ENCODE peak calls at places on chromosomes 13 and 19, in nine cellular contexts. One of them, this sample, is unnamed.

GRCh38 chr13:41622545-41623429 is 165.4 kb downstream of the RGCC start:
- DNase-seq in OCI-LY7: peak
- DNase-seq in progenitor cell of endocrine pancreas: no peak
- DNase-seq in GM23338: no peak
- DNase-seq in psoas muscle: no peak
- DNase-seq in neural crest cell: no peak
- DNase-seq in mesothelial cell of epicardium: no peak
- DNase-seq in H1: no peak
- DNase-seq in osteocyte: no peak
- DNase-seq in this sample: no peak

GRCh38 chr13:110356362-110356761 is 49.3 kb downstream of the COL4A2 start:
- DNase-seq in OCI-LY7: no peak
- DNase-seq in progenitor cell of endocrine pancreas: no peak
- DNase-seq in GM23338: no peak
- DNase-seq in psoas muscle: no peak
- DNase-seq in neural crest cell: no peak
- DNase-seq in mesothelial cell of epicardium: no peak
- DNase-seq in H1: no peak
- DNase-seq in osteocyte: no peak
- DNase-seq in this sample: no peak

GRCh38 chr19:50427997-50428425 is 4.7 kb upstream of the MYBPC2 start:
- DNase-seq in OCI-LY7: peak
- DNase-seq in progenitor cell of endocrine pancreas: peak
- DNase-seq in GM23338: peak
- DNase-seq in psoas muscle: peak
- DNase-seq in neural crest cell: no peak
- DNase-seq in mesothelial cell of epicardium: peak
- DNase-seq in H1: peak
- DNase-seq in osteocyte: no peak
- DNase-seq in this sample: peak

GRCh38 chr19:2770055-2771013 is 12.7 kb downstream of the SGTA start:
- DNase-seq in OCI-LY7: no peak
- DNase-seq in progenitor cell of endocrine pancreas: no peak
- DNase-seq in GM23338: no peak
- DNase-seq in psoas muscle: peak
- DNase-seq in neural crest cell: no peak
- DNase-seq in mesothelial cell of epicardium: no peak
- DNase-seq in H1: no peak
- DNase-seq in osteocyte: no peak
- DNase-seq in this sample: no peak

GRCh38 chr13:48507024-48507423 is 25.9 kb downstream of the RCBTB2 start:
- DNase-seq in OCI-LY7: no peak
- DNase-seq in progenitor cell of endocrine pancreas: no peak
- DNase-seq in GM23338: no peak
- DNase-seq in psoas muscle: no peak
- DNase-seq in neural crest cell: no peak
- DNase-seq in mesothelial cell of epicardium: no peak
- DNase-seq in H1: no peak
- DNase-seq in osteocyte: no peak
- DNase-seq in this sample: no peak

GRCh38 chr13:89862691-89863036 is 1484.8 kb upstream of the MIR17HG start:
- DNase-seq in OCI-LY7: no peak
- DNase-seq in progenitor cell of endocrine pancreas: no peak
- DNase-seq in GM23338: no peak
- DNase-seq in psoas muscle: no peak
- DNase-seq in neural crest cell: no peak
- DNase-seq in mesothelial cell of epicardium: no peak
- DNase-seq in H1: no peak
- DNase-seq in osteocyte: no peak
- DNase-seq in this sample: no peak

GRCh38 chr19:49549045-49549444 is 21.2 kb downstream of the RCN3 start:
- DNase-seq in OCI-LY7: no peak
- DNase-seq in progenitor cell of endocrine pancreas: no peak
- DNase-seq in GM23338: no peak
- DNase-seq in psoas muscle: no peak
- DNase-seq in neural crest cell: no peak
- DNase-seq in mesothelial cell of epicardium: no peak
- DNase-seq in H1: no peak
- DNase-seq in osteocyte: no peak
- DNase-seq in this sample: no peak

GRCh38 chr19:52366414-52366824 is 3.3 kb upstream of the ZNF880 start:
- DNase-seq in OCI-LY7: no peak
- DNase-seq in progenitor cell of endocrine pancreas: no peak
- DNase-seq in GM23338: no peak
- DNase-seq in psoas muscle: no peak
- DNase-seq in neural crest cell: no peak
- DNase-seq in mesothelial cell of epicardium: no peak
- DNase-seq in H1: no peak
- DNase-seq in osteocyte: no peak
- DNase-seq in this sample: no peak

GRCh38 chr13:31468114-31468902 is 268.5 kb downstream of the B3GLCT start:
- DNase-seq in OCI-LY7: no peak
- DNase-seq in progenitor cell of endocrine pancreas: no peak
- DNase-seq in GM23338: peak
- DNase-seq in psoas muscle: no peak
- DNase-seq in neural crest cell: no peak
- DNase-seq in mesothelial cell of epicardium: no peak
- DNase-seq in H1: peak
- DNase-seq in osteocyte: no peak
- DNase-seq in this sample: no peak

GRCh38 chr13:113351514-113352026 is 12.4 kb downstream of the GRTP1 start:
- DNase-seq in OCI-LY7: no peak
- DNase-seq in progenitor cell of endocrine pancreas: no peak
- DNase-seq in GM23338: no peak
- DNase-seq in psoas muscle: no peak
- DNase-seq in neural crest cell: no peak
- DNase-seq in mesothelial cell of epicardium: no peak
- DNase-seq in H1: no peak
- DNase-seq in osteocyte: no peak
- DNase-seq in this sample: no peak

GRCh38 chr19:33273881-33274662 is 28.3 kb downstream of the CEBPA start:
- DNase-seq in OCI-LY7: no peak
- DNase-seq in progenitor cell of endocrine pancreas: no peak
- DNase-seq in GM23338: no peak
- DNase-seq in psoas muscle: peak
- DNase-seq in neural crest cell: no peak
- DNase-seq in mesothelial cell of epicardium: no peak
- DNase-seq in H1: no peak
- DNase-seq in osteocyte: no peak
- DNase-seq in this sample: no peak

GRCh38 chr19:33377586-33378475 is 4.3 kb downstream of the CEBPG start:
- DNase-seq in OCI-LY7: no peak
- DNase-seq in progenitor cell of endocrine pancreas: no peak
- DNase-seq in GM23338: no peak
- DNase-seq in psoas muscle: no peak
- DNase-seq in neural crest cell: no peak
- DNase-seq in mesothelial cell of epicardium: no peak
- DNase-seq in H1: no peak
- DNase-seq in osteocyte: no peak
- DNase-seq in this sample: no peak

GRCh38 chr19:15251749-15252397 is 19.6 kb upstream of the EPHX3 start:
- DNase-seq in OCI-LY7: no peak
- DNase-seq in progenitor cell of endocrine pancreas: peak
- DNase-seq in GM23338: peak
- DNase-seq in psoas muscle: peak
- DNase-seq in neural crest cell: peak
- DNase-seq in mesothelial cell of epicardium: peak
- DNase-seq in H1: peak
- DNase-seq in osteocyte: peak
- DNase-seq in this sample: no peak

GRCh38 chr19:15253076-15253475 is 20.8 kb upstream of the EPHX3 start:
- DNase-seq in OCI-LY7: no peak
- DNase-seq in progenitor cell of endocrine pancreas: no peak
- DNase-seq in GM23338: no peak
- DNase-seq in psoas muscle: no peak
- DNase-seq in neural crest cell: no peak
- DNase-seq in mesothelial cell of epicardium: no peak
- DNase-seq in H1: no peak
- DNase-seq in osteocyte: no peak
- DNase-seq in this sample: no peak

GRCh38 chr19:15253513-15253912 is 21.3 kb upstream of the EPHX3 start:
- DNase-seq in OCI-LY7: no peak
- DNase-seq in progenitor cell of endocrine pancreas: no peak
- DNase-seq in GM23338: no peak
- DNase-seq in psoas muscle: no peak
- DNase-seq in neural crest cell: no peak
- DNase-seq in mesothelial cell of epicardium: no peak
- DNase-seq in H1: no peak
- DNase-seq in osteocyte: no peak
- DNase-seq in this sample: no peak

GRCh38 chr19:15251010-15251748 is 18.9 kb upstream of the EPHX3 start:
- DNase-seq in OCI-LY7: no peak
- DNase-seq in progenitor cell of endocrine pancreas: no peak
- DNase-seq in GM23338: no peak
- DNase-seq in psoas muscle: peak
- DNase-seq in neural crest cell: no peak
- DNase-seq in mesothelial cell of epicardium: no peak
- DNase-seq in H1: no peak
- DNase-seq in osteocyte: no peak
- DNase-seq in this sample: no peak

DNA sequence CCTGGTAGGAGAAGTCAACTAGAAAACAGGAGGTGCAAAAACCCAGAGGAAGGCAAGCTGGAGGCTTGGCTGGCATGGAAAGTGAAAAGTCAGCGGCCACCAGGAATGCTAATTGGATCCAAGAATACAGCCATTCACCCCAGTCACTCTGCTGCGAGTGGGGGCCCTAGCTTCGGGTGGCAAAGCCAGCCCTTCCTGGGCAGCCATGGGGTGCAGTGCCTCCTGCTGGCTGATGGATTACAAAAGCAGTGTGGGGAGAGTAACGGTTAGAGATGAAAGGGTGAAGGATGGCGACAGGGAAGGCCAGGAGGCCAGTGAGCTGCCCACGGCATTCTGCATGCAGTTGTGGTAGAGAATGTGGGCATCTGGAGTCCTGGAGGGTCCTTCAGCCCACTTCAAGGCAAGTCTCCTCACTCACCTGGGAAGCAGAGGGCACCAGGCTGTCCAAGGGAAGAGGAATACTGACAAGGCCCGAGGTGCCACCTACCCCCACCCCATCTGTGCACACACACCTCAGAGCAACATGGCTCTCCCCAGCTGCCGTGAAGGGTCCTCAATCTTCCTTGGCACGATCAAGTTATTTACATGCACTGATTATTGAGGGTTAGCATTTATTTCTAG is 20.3 kb upstream of the EPHX3 start:
- DNase-seq in OCI-LY7: no peak
- DNase-seq in progenitor cell of endocrine pancreas: no peak
- DNase-seq in GM23338: peak
- DNase-seq in psoas muscle: no peak
- DNase-seq in neural crest cell: peak
- DNase-seq in mesothelial cell of epicardium: no peak
- DNase-seq in H1: peak
- DNase-seq in osteocyte: no peak
- DNase-seq in this sample: no peak
- TF ChIP-seq CTCF in OCI-LY7: peak
- TF ChIP-seq CTCF in progenitor cell of endocrine pancreas: peak
- TF ChIP-seq CTCF in GM23338: peak
- TF ChIP-seq CTCF in psoas muscle: peak
- TF ChIP-seq CTCF in neural crest cell: peak
- TF ChIP-seq CTCF in mesothelial cell of epicardium: peak
- TF ChIP-seq CTCF in H1: peak
- TF ChIP-seq CTCF in osteocyte: peak
- TF ChIP-seq CTCF in this sample: no peak

GRCh38 chr19:15810335-15810734 is 5.1 kb downstream of the OR10H1 start:
- DNase-seq in OCI-LY7: peak
- DNase-seq in progenitor cell of endocrine pancreas: no peak
- DNase-seq in GM23338: no peak
- DNase-seq in psoas muscle: no peak
- DNase-seq in neural crest cell: no peak
- DNase-seq in mesothelial cell of epicardium: no peak
- DNase-seq in H1: no peak
- DNase-seq in osteocyte: no peak
- DNase-seq in this sample: no peak
- TF ChIP-seq CTCF in OCI-LY7: peak
- TF ChIP-seq CTCF in progenitor cell of endocrine pancreas: no peak
- TF ChIP-seq CTCF in GM23338: no peak
- TF ChIP-seq CTCF in psoas muscle: no peak
- TF ChIP-seq CTCF in neural crest cell: no peak
- TF ChIP-seq CTCF in mesothelial cell of epicardium: no peak
- TF ChIP-seq CTCF in H1: no peak
- TF ChIP-seq CTCF in osteocyte: no peak
- TF ChIP-seq CTCF in this sample: no peak

DNA sequence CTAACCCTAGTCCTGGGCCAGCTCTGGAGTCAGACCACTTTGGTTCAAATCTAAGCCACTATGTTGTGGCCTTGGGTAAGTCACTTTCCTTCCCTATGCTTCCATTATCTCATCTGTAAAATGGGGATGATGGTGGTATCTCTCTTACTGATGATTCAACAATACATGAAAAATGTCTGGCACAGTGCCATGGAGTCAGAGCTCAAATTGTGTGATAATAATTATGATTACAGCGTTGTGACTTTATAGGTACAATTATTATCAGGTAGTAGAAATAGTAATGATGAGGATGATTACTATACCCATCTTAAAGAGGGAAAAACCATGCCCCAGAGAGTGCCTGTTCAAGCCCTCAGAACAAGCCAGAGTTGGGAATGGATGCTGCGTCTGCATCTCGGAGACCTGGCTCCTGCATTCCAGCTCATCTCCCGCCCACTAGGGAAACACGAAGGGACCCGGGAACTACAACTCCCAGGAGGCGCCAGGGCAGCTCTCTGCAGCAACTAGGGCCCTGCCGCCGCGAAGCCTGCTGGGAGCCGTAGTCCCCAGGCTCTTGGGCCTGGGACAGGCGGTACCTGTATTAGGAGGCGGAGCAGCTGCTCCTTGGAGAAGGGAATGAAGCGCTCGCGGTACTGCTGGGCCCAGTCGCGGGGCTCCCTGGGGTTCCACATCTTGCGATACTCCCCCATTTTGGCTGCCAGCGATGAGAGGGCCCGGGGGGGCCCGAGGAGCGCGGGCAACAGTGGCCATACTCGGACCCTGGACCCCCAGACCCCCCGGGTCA is 832 bp downstream of the TMEM143 start:
- DNase-seq in OCI-LY7: peak
- DNase-seq in progenitor cell of endocrine pancreas: peak
- DNase-seq in GM23338: peak
- DNase-seq in psoas muscle: peak
- DNase-seq in neural crest cell: peak
- DNase-seq in mesothelial cell of epicardium: peak
- DNase-seq in H1: peak
- DNase-seq in osteocyte: peak
- DNase-seq in this sample: peak
- TF ChIP-seq CTCF in OCI-LY7: peak
- TF ChIP-seq CTCF in progenitor cell of endocrine pancreas: no peak
- TF ChIP-seq CTCF in GM23338: no peak
- TF ChIP-seq CTCF in psoas muscle: no peak
- TF ChIP-seq CTCF in neural crest cell: no peak
- TF ChIP-seq CTCF in mesothelial cell of epicardium: no peak
- TF ChIP-seq CTCF in H1: no peak
- TF ChIP-seq CTCF in osteocyte: no peak
- TF ChIP-seq CTCF in this sample: no peak

DNA sequence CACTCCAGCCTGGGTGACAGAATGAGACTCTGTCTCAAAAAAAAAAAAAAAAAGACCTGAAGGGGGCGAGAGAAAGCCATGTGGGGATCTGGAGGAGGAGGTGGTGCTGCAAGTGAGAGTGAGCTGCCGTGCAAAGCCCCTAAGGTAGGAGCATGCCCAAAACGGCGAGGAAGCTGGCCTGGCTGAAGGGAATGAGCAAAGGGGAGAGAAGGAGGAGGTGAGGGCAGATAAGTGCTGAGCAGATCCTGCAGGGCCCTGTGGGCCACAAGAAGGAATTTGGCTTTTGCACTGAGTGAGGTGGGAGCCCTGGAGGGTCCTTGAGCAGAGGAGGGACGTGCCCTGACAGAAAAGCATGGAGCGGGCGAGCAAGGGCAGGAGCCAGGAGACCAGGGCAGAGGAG is 19.4 kb upstream of the ADGRE5 start:
- DNase-seq in OCI-LY7: peak
- DNase-seq in progenitor cell of endocrine pancreas: no peak
- DNase-seq in GM23338: peak
- DNase-seq in psoas muscle: no peak
- DNase-seq in neural crest cell: no peak
- DNase-seq in mesothelial cell of epicardium: no peak
- DNase-seq in H1: peak
- DNase-seq in osteocyte: no peak
- DNase-seq in this sample: no peak
- TF ChIP-seq CTCF in OCI-LY7: peak
- TF ChIP-seq CTCF in progenitor cell of endocrine pancreas: no peak
- TF ChIP-seq CTCF in GM23338: peak
- TF ChIP-seq CTCF in psoas muscle: peak
- TF ChIP-seq CTCF in neural crest cell: no peak
- TF ChIP-seq CTCF in mesothelial cell of epicardium: no peak
- TF ChIP-seq CTCF in H1: peak
- TF ChIP-seq CTCF in osteocyte: peak
- TF ChIP-seq CTCF in this sample: peak

This sample was measured in B cell.